ENCODE peak calls at places on chromosomes 13 and 19, in ten cellular contexts. F is psoas muscle, P is fibroblast of lung, M is left lung, R is body of pancreas, J is astrocyte of the spinal cord, A is AG04450, Z is GM06990, D is brain microvascular endothelial cell, C is hepatocyte. V is an unnamed sample.

GRCh38 chr19:1884719-1885334 is 469 bp downstream of the ABHD17A start:
- DNase-seq in F (no peak), P (no peak), M (peak), R (no peak), J (no peak), A (no peak), Z (no peak), D (no peak), C (no peak), V (no peak)

GRCh38 chr13:78608705-78609463 is 5.5 kb upstream of the POU4F1 start:
- DNase-seq in F (no peak), P (no peak), M (peak), R (no peak), J (no peak), A (no peak), Z (no peak), D (no peak), C (no peak), V (no peak)

GRCh38 chr19:42199440-42200115 is 17.9 kb downstream of the DEDD2 start:
- DNase-seq in F (peak), P (no peak), M (peak), R (peak), J (no peak), A (no peak), Z (peak), D (no peak), C (no peak), V (peak)

GRCh38 chr13:97434417-97435296 is 688 bp downstream of the RAP2A start:
- DNase-seq in F (peak), P (peak), M (no peak), R (peak), J (peak), A (no peak), Z (peak), D (peak), C (no peak), V (no peak)

GRCh38 chr19:55189424-55189823 is 9.3 kb upstream of the SYT5 start:
- DNase-seq in F (peak), P (peak), M (no peak), R (peak), J (peak), A (peak), Z (no peak), D (peak), C (no peak), V (no peak)

GRCh38 chr13:73695325-73695724 is 438.9 kb downstream of the KLF12 start:
- DNase-seq in F (no peak), P (no peak), M (no peak), R (no peak), J (no peak), A (no peak), Z (no peak), D (no peak), C (no peak), V (no peak)

GRCh38 chr19:5961969-5962945 is 15.7 kb downstream of the RANBP3 start:
- DNase-seq in F (no peak), P (peak), M (no peak), R (peak), J (peak), A (no peak), Z (no peak), D (peak), C (peak), V (no peak)

GRCh38 chr19:12969292-12969988 is at the start of gene DAND5:
- DNase-seq in F (no peak), P (no peak), M (no peak), R (no peak), J (no peak), A (no peak), Z (no peak), D (no peak), C (no peak), V (no peak)

GRCh38 chr19:15464394-15465385 is at the start of gene RASAL3:
- DNase-seq in F (peak), P (no peak), M (peak), R (no peak), J (no peak), A (no peak), Z (peak), D (no peak), C (no peak), V (no peak)

GRCh38 chr13:74243637-74244526 is 109.7 kb upstream of the KLF12 start:
- DNase-seq in F (no peak), P (peak), M (no peak), R (no peak), J (peak), A (no peak), Z (no peak), D (peak), C (no peak), V (no peak)

GRCh38 chr13:78317030-78317429 is 286.3 kb downstream of the POU4F1 start:
- DNase-seq in F (no peak), P (no peak), M (no peak), R (no peak), J (no peak), A (no peak), Z (no peak), D (no peak), C (peak), V (no peak)

GRCh38 chr19:6534451-6535093 is 3.7 kb downstream of the TNFSF9 start:
- DNase-seq in F (no peak), P (no peak), M (no peak), R (no peak), J (no peak), A (no peak), Z (no peak), D (no peak), C (no peak), V (no peak)

GRCh38 chr19:1087813-1088418 is 7.3 kb downstream of the POLR2E start:
- DNase-seq in F (peak), P (no peak), M (no peak), R (peak), J (no peak), A (no peak), Z (peak), D (no peak), C (no peak), V (no peak)

GRCh38 chr19:55541091-55541490 is 4.2 kb upstream of the SBK2 start:
- DNase-seq in F (no peak), P (no peak), M (no peak), R (no peak), J (no peak), A (no peak), Z (no peak), D (no peak), C (no peak), V (no peak)

GRCh38 chr19:17757125-17757524 is 5.8 kb downstream of the FCHO1 start:
- DNase-seq in F (no peak), P (peak), M (peak), R (peak), J (peak), A (no peak), Z (no peak), D (peak), C (peak), V (no peak)

GRCh38 chr19:10384580-10384979 is 4.2 kb upstream of the TYK2 start:
- DNase-seq in F (no peak), P (no peak), M (no peak), R (no peak), J (no peak), A (no peak), Z (no peak), D (no peak), C (no peak), V (no peak)

GRCh38 chr13:75226092-75226491 is 255.9 kb downstream of the TBC1D4 start:
- DNase-seq in F (no peak), P (peak), M (peak), R (no peak), J (no peak), A (no peak), Z (no peak), D (no peak), C (no peak), V (no peak)

GRCh38 chr13:83634601-83635000 is 247.7 kb downstream of the SLITRK1 start:
- DNase-seq in F (no peak), P (no peak), M (no peak), R (no peak), J (no peak), A (no peak), Z (no peak), D (no peak), C (no peak), V (no peak)

GRCh38 chr19:35360880-35361420 is 2.7 kb downstream of the FFAR3 start:
- DNase-seq in F (no peak), P (no peak), M (no peak), R (no peak), J (no peak), A (no peak), Z (no peak), D (no peak), C (no peak), V (no peak)

GRCh38 chr13:69657676-69658075 is 449.9 kb upstream of the ATXN8OS start:
- DNase-seq in F (no peak), P (no peak), M (no peak), R (no peak), J (no peak), A (no peak), Z (no peak), D (no peak), C (no peak), V (no peak)

GRCh38 chr13:57996717-57997116 is 365.2 kb downstream of the PCDH17 start:
- DNase-seq in F (no peak), P (peak), M (no peak), R (no peak), J (peak), A (no peak), Z (no peak), D (no peak), C (peak), V (no peak)

GRCh38 chr19:54916822-54917221 is 10.9 kb downstream of the NCR1 start:
- DNase-seq in F (no peak), P (no peak), M (no peak), R (no peak), J (no peak), A (no peak), Z (peak), D (no peak), C (no peak), V (no peak)

GRCh38 chr19:47257411-47258169 is 1.3 kb downstream of the CCDC9 start:
- DNase-seq in F (no peak), P (no peak), M (no peak), R (no peak), J (no peak), A (no peak), Z (no peak), D (no peak), C (no peak), V (no peak)

GRCh38 chr13:89740994-89741678 is 1606.4 kb upstream of the MIR17HG start:
- DNase-seq in F (no peak), P (no peak), M (peak), R (no peak), J (no peak), A (no peak), Z (no peak), D (no peak), C (no peak), V (no peak)

GRCh38 chr19:27744926-27745844 is 1467.8 kb downstream of the UQCRFS1 start:
- DNase-seq in F (no peak), P (peak), M (no peak), R (no peak), J (peak), A (no peak), Z (no peak), D (no peak), C (no peak), V (no peak)

GRCh38 chr19:11208526-11209471 is 11.5 kb upstream of the KANK2 start:
- DNase-seq in F (peak), P (no peak), M (peak), R (no peak), J (no peak), A (no peak), Z (no peak), D (no peak), C (no peak), V (no peak)

GRCh38 chr13:53200498-53201453 is 172.2 kb downstream of the OLFM4 start:
- DNase-seq in F (peak), P (peak), M (peak), R (peak), J (no peak), A (no peak), Z (peak), D (no peak), C (peak), V (no peak)

GRCh38 chr13:72390909-72391308 is 336.5 kb downstream of the MZT1 start:
- DNase-seq in F (no peak), P (peak), M (no peak), R (no peak), J (peak), A (no peak), Z (no peak), D (no peak), C (no peak), V (no peak)

GRCh38 chr13:44815507-44816074 is 173.7 kb downstream of the NUFIP1 start:
- DNase-seq in F (no peak), P (peak), M (no peak), R (peak), J (peak), A (peak), Z (no peak), D (peak), C (peak), V (no peak)

GRCh38 chr13:50267917-50268316 is 252.7 kb downstream of the KCNRG start:
- DNase-seq in F (no peak), P (no peak), M (no peak), R (peak), J (no peak), A (no peak), Z (no peak), D (no peak), C (no peak), V (no peak)

GRCh38 chr13:31204592-31204991 is 4.8 kb downstream of the B3GLCT start:
- DNase-seq in F (no peak), P (peak), M (no peak), R (no peak), J (peak), A (no peak), Z (no peak), D (peak), C (peak), V (no peak)

GRCh38 chr19:5036733-5037681 is 68.1 kb downstream of the KDM4B start:
- DNase-seq in F (peak), P (peak), M (no peak), R (no peak), J (peak), A (no peak), Z (no peak), D (peak), C (no peak), V (no peak)

GRCh38 chr19:58559275-58560006 is 1.0 kb upstream of the UBE2M start:
- DNase-seq in F (peak), P (peak), M (peak), R (peak), J (peak), A (peak), Z (peak), D (peak), C (peak), V (peak)

GRCh38 chr13:29507356-29507755 is 88.1 kb downstream of the SLC7A1 start:
- DNase-seq in F (peak), P (no peak), M (no peak), R (peak), J (no peak), A (no peak), Z (no peak), D (no peak), C (no peak), V (no peak)

GRCh38 chr19:21947775-21948174 is 63.0 kb downstream of the ZNF208 start:
- DNase-seq in F (no peak), P (peak), M (no peak), R (no peak), J (peak), A (no peak), Z (no peak), D (no peak), C (no peak), V (no peak)

GRCh38 chr13:61128850-61129645 is 286.6 kb downstream of the PCDH20 start:
- DNase-seq in F (no peak), P (peak), M (no peak), R (no peak), J (peak), A (no peak), Z (no peak), D (no peak), C (no peak), V (no peak)

GRCh38 chr19:10113964-10114650 is 2.6 kb downstream of the P2RY11 start:
- DNase-seq in F (peak), P (no peak), M (peak), R (no peak), J (no peak), A (no peak), Z (peak), D (no peak), C (no peak), V (no peak)

GRCh38 chr19:14072535-14073231 is at the start of gene MISP3:
- DNase-seq in F (peak), P (peak), M (peak), R (peak), J (no peak), A (no peak), Z (peak), D (no peak), C (peak), V (no peak)

GRCh38 chr13:75050419-75051066 is 431.4 kb downstream of the TBC1D4 start:
- DNase-seq in F (no peak), P (peak), M (no peak), R (no peak), J (peak), A (no peak), Z (no peak), D (peak), C (peak), V (no peak)

GRCh38 chr19:31355330-31356289 is 6.4 kb upstream of the TSHZ3 start:
- DNase-seq in F (no peak), P (peak), M (no peak), R (no peak), J (no peak), A (no peak), Z (no peak), D (no peak), C (no peak), V (no peak)
- H3K4me3 ChIP-seq in F (no peak), P (no peak), M (no peak), R (no peak), J (no peak), A (no peak), Z (no peak), D (no peak), C (no peak), V (no peak)

GRCh38 chr13:91986771-91987515 is 588.5 kb downstream of the GPC5 start:
- DNase-seq in F (no peak), P (peak), M (no peak), R (no peak), J (no peak), A (no peak), Z (no peak), D (no peak), C (no peak), V (no peak)

GRCh38 chr13:91988331-91988730 is 589.9 kb downstream of the GPC5 start:
- DNase-seq in F (no peak), P (no peak), M (no peak), R (no peak), J (no peak), A (no peak), Z (no peak), D (no peak), C (no peak), V (no peak)
- TF ChIP-seq CTCF in F (no peak), P (no peak), M (no peak), R (no peak), J (no peak), A (no peak), Z (no peak), D (no peak), C (no peak), V (no peak)

DNA sequence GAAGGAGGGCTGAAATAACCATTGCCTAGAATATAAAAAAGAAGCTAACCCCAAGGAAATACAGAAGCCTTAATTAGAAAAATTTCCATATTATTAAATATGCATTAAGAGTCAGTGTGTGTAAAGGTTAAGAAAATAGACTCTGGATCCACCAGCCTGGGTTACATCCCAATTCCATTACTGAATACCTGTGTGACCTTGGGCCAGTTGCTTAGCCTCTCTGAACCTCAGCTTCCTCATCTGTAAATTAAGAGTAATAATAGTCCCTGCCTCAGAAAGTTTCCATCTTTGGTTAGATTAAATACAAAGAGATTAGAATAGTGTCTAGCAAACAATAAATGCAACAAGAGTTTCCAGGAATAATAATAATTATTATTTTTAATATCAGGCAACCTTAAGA is 54.5 kb downstream of the ATP7B start:
- DNase-seq in F (no peak), P (no peak), M (no peak), R (no peak), J (no peak), A (no peak), Z (no peak), D (no peak), C (no peak), V (no peak)
- H3K4me3 ChIP-seq in F (no peak), P (no peak), M (no peak), R (no peak), J (no peak), A (no peak), Z (no peak), D (no peak), C (no peak), V (no peak)

GRCh38 chr13:60091573-60091972 is 72.2 kb downstream of the DIAPH3 start:
- DNase-seq in F (no peak), P (no peak), M (no peak), R (no peak), J (no peak), A (no peak), Z (no peak), D (no peak), C (no peak), V (no peak)
- TF ChIP-seq CTCF in F (no peak), P (peak), M (no peak), R (no peak), J (peak), A (no peak), Z (no peak), D (no peak), C (no peak), V (no peak)

GRCh38 chr13:33611016-33611805 is 206.7 kb upstream of the RFC3 start:
- DNase-seq in F (peak), P (peak), M (no peak), R (peak), J (peak), A (peak), Z (no peak), D (peak), C (no peak), V (no peak)
- H3K4me3 ChIP-seq in F (peak), P (peak), M (no peak), R (no peak), J (peak), A (peak), Z (no peak), D (peak), C (no peak), V (no peak)

GRCh38 chr13:43364210-43365041 is 341.0 kb downstream of the DNAJC15 start:
- DNase-seq in F (peak), P (peak), M (no peak), R (peak), J (peak), A (peak), Z (no peak), D (peak), C (no peak), V (no peak)
- TF ChIP-seq CTCF in F (no peak), P (no peak), M (no peak), R (no peak), J (no peak), A (no peak), Z (no peak), D (no peak), C (no peak), V (no peak)

GRCh38 chr19:45646345-45646698 is 7.1 kb upstream of the EML2 start:
- DNase-seq in F (no peak), P (no peak), M (no peak), R (no peak), J (no peak), A (no peak), Z (no peak), D (no peak), C (no peak), V (no peak)
- H3K4me3 ChIP-seq in F (peak), P (peak), M (peak), R (no peak), J (peak), A (peak), Z (no peak), D (peak), C (no peak), V (peak)

DNA sequence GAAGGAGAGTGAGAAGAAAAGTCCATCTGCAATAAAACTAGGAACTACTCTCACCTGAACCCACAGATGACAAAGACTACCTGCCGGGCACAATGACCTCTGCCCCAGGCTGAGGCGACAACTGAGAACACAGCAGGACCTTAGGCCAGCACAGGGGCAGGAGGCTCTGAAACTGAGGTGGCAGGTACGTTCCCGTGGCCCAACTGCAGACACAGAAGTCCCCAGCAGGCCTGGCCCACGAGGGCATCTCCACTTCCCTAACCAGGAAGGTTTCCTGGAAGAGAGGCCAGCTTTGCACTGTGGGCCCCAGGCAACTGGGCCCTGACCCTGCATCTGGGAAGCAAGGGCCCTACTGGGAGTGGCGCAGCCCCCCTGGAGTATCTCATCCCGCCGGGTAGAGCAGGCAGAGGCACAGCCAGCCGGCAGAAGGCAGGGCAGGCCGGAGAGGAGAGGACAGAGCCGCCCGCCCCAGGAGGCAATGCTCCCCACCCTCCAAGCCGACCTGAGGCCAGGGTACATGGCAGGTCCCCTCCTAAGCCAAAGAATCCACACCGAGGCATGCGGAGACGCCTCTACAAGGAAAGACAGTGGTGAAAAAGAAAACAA is 32.7 kb downstream of the STK24 start:
- DNase-seq in F (peak), P (no peak), M (no peak), R (no peak), J (no peak), A (no peak), Z (no peak), D (no peak), C (no peak), V (no peak)
- TF ChIP-seq CTCF in F (no peak), P (no peak), M (no peak), R (no peak), J (no peak), A (no peak), Z (no peak), D (no peak), C (no peak), V (no peak)

V was measured in GM12864.